ENCODE peak calls at places on chromosomes 16 and 17, in five cellular contexts. T is mesenchymal stem cell, B is neuronal stem cell, D is IMR-90, V is H1. S is an unnamed sample.

GRCh38 chr17:37847811-37848331 is 76.3 kb upstream of the TBC1D3K start:
- DNase-seq in B (no peak), T (peak; percentile 52), D (no peak), V (no peak), S (peak; percentile 1)

GRCh38 chr17:72486806-72487205 is 366.0 kb downstream of the SOX9 start:
- DNase-seq in T (no peak), B (no peak), D (no peak), V (no peak), S (no peak)

GRCh38 chr17:82964851-82965341 is 114.5 kb upstream of the METRNL start:
- DNase-seq in B (no peak), T (no peak), V (no peak), D (no peak), S (no peak)

GRCh38 chr17:68578236-68578635 is 22.9 kb downstream of the FAM20A start:
- DNase-seq in V (no peak), T (no peak), D (no peak), B (no peak), S (no peak)

GRCh38 chr17:38464723-38465419 is 36.6 kb downstream of the ARHGAP23 start:
- DNase-seq in T (peak; percentile 93), B (no peak), D (peak; percentile 94), V (no peak), S (no peak)

GRCh38 chr16:72938426-72939164 is 109.3 kb downstream of the ZFHX3 start:
- DNase-seq in V (no peak), B (no peak), D (peak; percentile 93), T (peak; percentile 75), S (peak; percentile 73)

GRCh38 chr17:35896011-35896587 is 15.9 kb upstream of the CCL5 start:
- DNase-seq in B (no peak), V (no peak), D (no peak), T (peak; percentile 9), S (no peak)

GRCh38 chr16:89201467-89202377 is 1.4 kb upstream of the SLC22A31 start:
- DNase-seq in D (peak; percentile 66), B (peak; percentile 84), T (peak; percentile 71), V (peak; percentile 99), S (peak; percentile 64)

GRCh38 chr17:31509805-31510177 is 118.3 kb downstream of the RAB11FIP4 start:
- DNase-seq in D (no peak), V (no peak), B (no peak), T (no peak), S (no peak)

GRCh38 chr16:30896203-30896889 is at the start of gene CTF1:
- DNase-seq in V (peak; percentile 89), D (peak; percentile 89), B (peak; percentile 83), T (peak; percentile 90), S (peak; percentile 69)

GRCh38 chr16:81210807-81211206 is 27.7 kb upstream of the BCO1 start:
- DNase-seq in T (no peak), D (no peak), B (no peak), V (no peak), S (no peak)

GRCh38 chr16:11386791-11387546 is 41.7 kb downstream of the RMI2 start:
- DNase-seq in B (peak; percentile 36), T (peak; percentile 55), V (peak; percentile 92), D (no peak), S (peak; percentile 36)

GRCh38 chr16:3215601-3216262 is 19.2 kb downstream of the ZNF200 start:
- DNase-seq in B (no peak), T (no peak), D (no peak), V (no peak), S (no peak)

GRCh38 chr16:3214904-3215600 is 19.9 kb downstream of the ZNF200 start:
- DNase-seq in B (no peak), V (no peak), D (no peak), T (no peak), S (no peak)

GRCh38 chr16:3216263-3216640 is 18.7 kb downstream of the ZNF200 start:
- DNase-seq in B (no peak), V (no peak), D (no peak), T (no peak), S (no peak)

GRCh38 chr16:3223913-3224515 is 10.9 kb downstream of the ZNF200 start:
- DNase-seq in V (no peak), B (no peak), T (no peak), D (no peak), S (no peak)

DNA sequence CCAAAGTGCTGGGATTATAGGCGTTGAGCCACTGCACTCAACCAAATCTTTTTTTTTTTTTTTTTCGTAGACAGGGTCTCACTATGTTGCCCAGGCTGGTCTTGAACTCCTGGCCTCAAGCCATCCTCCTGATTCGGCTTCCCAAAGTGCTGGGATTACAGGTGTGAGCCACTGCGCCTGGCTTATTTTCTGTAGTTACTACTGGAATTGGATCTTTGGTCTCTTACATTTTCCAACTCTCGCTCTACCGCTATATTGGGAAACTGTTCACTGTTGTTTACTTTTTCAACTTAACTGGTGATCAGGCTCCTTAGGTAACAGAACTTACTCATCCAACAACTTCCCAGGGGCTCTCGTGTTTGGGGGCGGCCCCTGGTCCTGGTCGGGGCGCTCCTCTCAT is 14.1 kb downstream of the ZNF200 start:
- DNase-seq in V (no peak), T (no peak), B (no peak), D (no peak), S (no peak)
- H3K9me3 ChIP-seq in V (peaks cover 63% of the 10 kb centered on the region), T (peaks cover 66% of the 10 kb centered on the region), B (peaks cover 48% of the 10 kb centered on the region), D (peaks cover 46% of the 10 kb centered on the region), S (peaks cover 24% of the 10 kb centered on the region)

DNA sequence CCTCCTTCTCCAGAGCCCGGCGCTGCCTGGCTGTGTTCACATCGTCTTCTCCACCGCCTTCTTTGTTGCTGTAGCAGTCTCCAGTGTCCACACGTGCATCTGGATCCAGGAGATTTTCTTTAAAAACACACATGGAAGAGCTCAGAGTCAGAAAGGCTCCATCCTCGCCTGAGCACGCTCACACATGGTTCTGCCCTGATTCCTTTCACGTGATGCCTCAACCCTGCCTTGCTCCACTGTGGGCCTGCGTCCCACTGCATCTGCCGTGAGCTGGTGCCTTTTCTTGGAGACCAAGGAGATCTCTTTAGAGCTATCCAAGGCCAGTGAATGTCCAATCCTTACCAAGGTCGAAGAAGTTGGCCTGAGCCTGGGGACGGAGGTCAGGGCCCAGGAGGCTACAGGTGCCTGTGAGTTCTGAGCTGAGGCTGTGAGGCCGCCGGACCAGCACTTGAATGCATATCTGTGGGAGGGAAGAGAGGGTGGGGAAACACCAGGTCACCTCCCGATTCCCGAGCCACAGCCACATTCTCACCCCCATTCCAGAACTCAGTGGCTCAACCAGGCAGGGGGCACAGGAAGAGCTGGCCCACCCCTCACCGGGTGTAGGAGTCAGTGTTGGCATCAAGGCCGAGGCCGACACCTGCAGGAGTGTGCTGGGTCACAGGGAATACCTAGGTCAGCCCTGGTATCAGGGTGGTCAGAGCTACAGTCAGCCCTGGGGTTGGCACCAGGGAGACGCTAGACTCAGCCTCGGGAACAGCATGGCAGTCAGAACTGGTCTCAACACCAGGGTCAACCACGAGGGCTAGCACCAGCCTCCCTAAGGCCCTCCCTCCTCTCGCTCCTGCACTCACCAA is 37.6 kb downstream of the HASPIN start:
- DNase-seq in T (no peak), V (no peak), B (no peak), D (no peak), S (no peak)
- H3K18ac ChIP-seq in T (no peak overlapping the region), V (no peak overlapping the region), B (peak overlapping the region; percentile 51), D (no peak overlapping the region), S (no peak overlapping the region)

GRCh38 chr17:75832164-75832651 is 12.0 kb downstream of the UNC13D start:
- DNase-seq in B (no peak), T (peak; percentile 86), V (peak; percentile 57), D (peak; percentile 85), S (no peak)
- H3K4me3 ChIP-seq in B (no peak overlapping the region), T (no peak overlapping the region), V (peak overlapping the region; percentile 49), D (no peak overlapping the region), S (no peak overlapping the region)

GRCh38 chr17:22569459-22570143 is 877.3 kb downstream of the KCNJ18 start:
- DNase-seq in D (no peak), V (no peak), T (no peak), B (no peak), S (no peak)

DNA sequence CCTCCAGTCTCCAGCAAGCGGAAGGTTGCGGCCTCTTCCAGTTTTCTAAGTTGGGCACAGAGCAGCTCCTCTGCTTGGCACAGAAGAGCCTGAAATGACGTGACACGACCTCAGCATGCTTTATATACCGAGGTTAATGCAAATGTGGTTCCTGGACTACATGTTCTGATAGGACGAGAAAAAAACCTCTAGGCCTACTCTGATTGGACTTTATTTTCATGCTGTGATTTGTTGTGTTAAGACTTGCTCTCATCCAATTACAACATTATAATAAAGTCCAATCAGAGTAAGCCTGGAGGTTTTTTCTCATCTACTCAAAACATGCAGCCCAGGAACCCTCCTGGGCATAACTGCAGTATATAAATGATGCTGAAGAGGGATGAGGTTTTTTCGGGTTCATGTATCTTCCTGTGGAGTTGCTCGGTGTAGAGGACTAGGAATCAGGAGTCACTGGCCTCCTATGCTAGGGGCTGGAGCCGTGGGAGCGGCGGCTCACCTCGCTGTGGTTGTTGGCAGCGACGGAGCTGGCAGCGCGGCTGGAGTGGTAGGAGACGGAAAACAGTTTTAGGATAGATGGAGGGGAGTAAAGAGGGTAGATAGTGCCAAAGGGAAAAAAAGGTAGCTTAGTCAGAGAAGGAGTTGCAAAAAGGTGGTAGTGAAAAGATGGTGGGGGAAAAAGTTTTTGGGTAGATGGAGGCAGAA is 878.0 kb downstream of the KCNJ18 start:
- DNase-seq in B (no peak), T (no peak), V (no peak), D (no peak), S (no peak)
- H3K9me3 ChIP-seq in B (no peaks in the 10 kb centered on the region), T (no peaks in the 10 kb centered on the region), V (peaks cover 34% of the 10 kb centered on the region), D (peaks cover 13% of the 10 kb centered on the region), S (peaks cover 23% of the 10 kb centered on the region)

DNA sequence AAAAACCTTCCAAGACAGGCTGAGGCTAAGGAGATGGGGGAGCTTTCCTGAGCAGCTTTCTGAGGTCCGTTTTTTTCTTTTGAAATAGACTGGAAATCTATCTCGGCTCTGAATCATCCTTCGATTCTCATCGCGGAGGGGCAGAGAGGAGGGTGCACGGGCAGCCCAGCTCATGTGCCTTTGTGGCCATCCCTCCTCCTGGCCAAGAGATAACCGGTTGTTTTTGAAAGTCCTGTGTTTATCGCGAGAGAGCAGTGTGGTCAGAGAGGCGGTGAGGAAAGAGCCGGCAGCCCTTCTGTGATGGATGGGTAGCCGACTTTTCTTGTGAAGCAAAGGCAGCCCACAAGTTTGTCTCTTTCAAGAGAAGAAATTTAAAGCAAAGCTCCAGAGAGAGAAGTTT is 191.6 kb downstream of the CCDC182 start:
- DNase-seq in D (peak; percentile 80), V (no peak), B (no peak), T (peak; percentile 91), S (no peak)
- H3K18ac ChIP-seq in D (peak overlapping the region; percentile 43), V (no peak overlapping the region), B (peak overlapping the region; percentile 74), T (no peak overlapping the region), S (no peak overlapping the region)

GRCh38 chr16:3004781-3005284 is 7.9 kb upstream of the CLDN9 start:
- DNase-seq in T (no peak), B (no peak), D (no peak), V (no peak), S (peak; percentile 33)
- H3K4me3 ChIP-seq in T (no peak overlapping the region), B (no peak overlapping the region), D (no peak overlapping the region), V (peak overlapping the region; percentile 65), S (peak overlapping the region; percentile 60)

GRCh38 chr16:35690413-35690812 is 2231.0 kb downstream of the TP53TG3F start:
- DNase-seq in B (no peak), D (no peak), T (no peak), V (no peak), S (no peak)
- H3K9me3 ChIP-seq in B (no peaks in the 10 kb centered on the region), D (peaks cover 10% of the 10 kb centered on the region), T (peaks cover 2% of the 10 kb centered on the region), V (peaks cover 24% of the 10 kb centered on the region), S (peaks cover 14% of the 10 kb centered on the region)

GRCh38 chr17:1485311-1485747 is 7.2 kb downstream of the MYO1C start:
- DNase-seq in D (no peak), V (no peak), T (peak; percentile 64), B (peak; percentile 78), S (peak; percentile 65)
- H3K18ac ChIP-seq in D (peak overlapping the region; percentile 95), V (no peak overlapping the region), T (peak overlapping the region; percentile 90), B (peak overlapping the region; percentile 92), S (peak overlapping the region; percentile 84)

GRCh38 chr17:58630883-58631522 is 60.8 kb downstream of the TEX14 start:
- DNase-seq in T (peak; percentile 99), D (no peak), V (peak; percentile 51), B (peak; percentile 51), S (peak; percentile 87)
- H3K4me3 ChIP-seq in T (no peak overlapping the region), D (no peak overlapping the region), V (no peak overlapping the region), B (no peak overlapping the region), S (no peak overlapping the region)